ENCODE peak calls at places on chromosomes 3 and 15, in five cellular contexts. X is cardiac fibroblast, Z is IMR-90, A is AG04450, F is fibroblast of lung. N is an unnamed sample.

GRCh38 chr3:171365489-171365888 is 94.7 kb downstream of the TNIK start:
- DNase-seq in X (peak; percentile 45), Z (no peak), F (no peak), A (no peak), N (peak; percentile 46)

GRCh38 chr3:62446337-62446940 is 73.1 kb upstream of the FEZF2 start:
- DNase-seq in A (no peak), F (no peak), Z (no peak), X (no peak), N (no peak)

GRCh38 chr15:68210409-68210756 is 5.3 kb upstream of the CALML4 start:
- DNase-seq in A (no peak), F (no peak), X (no peak), Z (no peak), N (no peak)

GRCh38 chr15:88661766-88662556 is 23.1 kb downstream of the ISG20 start:
- DNase-seq in A (no peak), F (peak; percentile 55), X (no peak), Z (peak; percentile 56), N (peak; percentile 42)

GRCh38 chr3:144645300-144645699 is 673.7 kb downstream of the DIPK2A start:
- DNase-seq in Z (no peak), X (no peak), F (no peak), A (no peak), N (no peak)

GRCh38 chr3:38738630-38739395 is 77.2 kb downstream of the SCN10A start:
- DNase-seq in F (peak; percentile 41), Z (peak; percentile 28), X (peak; percentile 52), A (no peak), N (peak; percentile 19)

GRCh38 chr3:188389711-188390346 is 235.9 kb downstream of the LPP start:
- DNase-seq in Z (no peak), F (no peak), X (no peak), A (no peak), N (no peak)

GRCh38 chr3:115655761-115656282 is 32.5 kb downstream of the GAP43 start:
- DNase-seq in Z (no peak), A (no peak), F (no peak), X (no peak), N (no peak)

GRCh38 chr3:181695661-181696491 is 15.8 kb upstream of the SOX2 start:
- DNase-seq in A (no peak), X (no peak), Z (no peak), F (no peak), N (no peak)

DNA sequence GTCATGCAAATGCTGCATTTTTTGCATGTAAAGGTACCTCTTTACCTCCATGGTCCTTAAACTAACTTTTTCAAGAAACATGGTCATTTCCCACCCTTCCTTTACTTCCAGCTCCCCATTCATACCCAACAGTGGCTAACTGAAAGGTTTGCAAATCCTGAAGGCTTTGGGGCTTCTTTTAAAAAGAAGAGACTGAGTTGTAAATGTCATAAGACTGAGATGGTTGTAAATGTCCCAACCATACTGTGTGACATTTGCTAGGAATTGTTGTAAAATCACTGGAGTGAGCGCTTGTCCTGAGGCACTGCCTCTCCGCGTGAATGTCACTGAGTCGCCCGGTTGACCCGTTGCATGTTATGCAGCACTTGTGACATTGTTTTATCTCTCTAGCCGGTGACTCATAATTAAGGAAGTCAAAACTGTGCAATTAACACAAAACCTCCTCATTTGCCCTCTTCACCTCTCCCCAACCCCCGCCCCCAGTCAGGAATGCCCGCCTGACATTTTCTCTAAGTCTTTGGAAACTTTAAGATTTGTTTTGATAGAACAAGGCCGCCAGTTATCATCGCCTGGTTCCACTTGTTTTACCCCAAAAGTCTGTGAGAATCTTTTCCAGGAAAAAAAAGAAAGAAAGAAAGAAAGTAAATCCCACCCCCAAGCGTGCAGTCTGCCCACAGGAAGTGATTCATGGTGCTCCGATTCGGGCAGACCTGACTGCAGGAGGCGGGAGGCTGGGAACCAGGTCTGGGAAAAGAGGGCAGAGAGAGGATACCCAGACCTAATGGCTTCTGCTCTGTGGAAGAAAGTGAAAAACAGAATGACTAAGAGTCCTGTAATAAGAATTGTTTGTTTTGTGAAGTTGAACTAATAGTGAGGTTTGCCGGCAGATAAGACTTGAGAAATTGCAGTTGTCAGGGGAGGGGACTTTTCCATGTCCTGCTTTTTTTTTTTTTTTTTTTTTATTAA is 84.7 kb downstream of the SMAD3 start:
- DNase-seq in Z (peak; percentile 99), F (peak; percentile 98), X (peak; percentile 98), A (peak; percentile 97), N (peak; percentile 96)
- H3K4me3 ChIP-seq in Z (no peak overlapping the region), F (peak overlapping the region; percentile 1), X (no peak overlapping the region), A (peak overlapping the region; percentile 15), N (peak overlapping the region; percentile 31)

DNA sequence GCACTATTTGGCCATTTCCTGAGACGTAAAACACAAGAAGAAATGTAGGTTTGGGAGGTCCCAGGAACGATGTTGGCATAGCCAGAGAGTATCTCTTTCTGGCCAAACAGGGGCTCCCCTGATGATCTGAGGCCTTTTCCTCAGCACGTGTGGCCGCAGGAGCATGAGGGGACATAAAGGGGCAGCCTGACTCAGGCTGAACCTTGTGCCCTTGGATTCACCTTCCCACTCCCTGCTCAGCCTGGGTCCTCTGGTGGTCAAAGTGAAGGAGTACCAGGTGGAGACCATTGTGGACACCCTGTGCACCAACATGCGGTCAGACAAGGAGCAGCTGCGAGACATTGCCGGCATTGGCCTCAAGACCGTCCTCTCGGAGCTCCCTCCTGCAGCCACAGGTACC is 10.6 kb downstream of the CAND2 start:
- DNase-seq in F (no peak), X (no peak), Z (no peak), A (no peak), N (no peak)
- TF ChIP-seq CTCF in F (no peak), X (no peak), Z (no peak), A (peak; percentile 8), N (no peak)

GRCh38 chr15:77071338-77072223 is 672 bp upstream of the TSPAN3 start:
- DNase-seq in F (peak; percentile 32), X (no peak), A (no peak), Z (no peak), N (peak; percentile 68)
- H3K4me3 ChIP-seq in F (peak overlapping the region; percentile 80), X (no peak overlapping the region), A (no peak overlapping the region), Z (no peak overlapping the region), N (peak overlapping the region; percentile 76)

DNA sequence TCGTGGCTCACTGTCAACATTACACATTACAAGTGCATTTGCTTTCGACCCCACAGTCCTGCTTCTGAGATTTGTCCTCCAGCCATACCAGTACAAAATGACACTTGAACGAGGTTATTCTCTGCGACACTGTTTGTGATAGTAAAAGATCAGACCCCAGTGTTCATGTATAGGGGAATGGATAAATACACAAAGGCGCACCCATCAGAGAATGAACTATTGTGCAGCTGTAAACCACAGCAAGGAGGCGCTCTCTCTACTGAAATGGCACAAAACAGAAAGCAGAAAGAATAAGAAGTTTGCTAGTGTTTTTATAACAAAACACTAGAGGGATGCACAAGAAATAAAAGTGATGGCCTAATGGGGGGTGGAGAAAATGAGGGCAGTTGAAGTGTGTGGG is 4.9 kb upstream of the CHSY1 start:
- DNase-seq in Z (no peak), X (no peak), F (no peak), A (no peak), N (no peak)
- TF ChIP-seq CTCF in Z (peak; percentile 30), X (peak; percentile 38), F (peak; percentile 30), A (peak; percentile 40), N (peak; percentile 39)

GRCh38 chr3:52373676-52374075 is 57.6 kb downstream of the DNAH1 start:
- DNase-seq in A (no peak), X (no peak), F (no peak), Z (peak; percentile 1), N (peak; percentile 59)

GRCh38 chr3:52374173-52374572 is 58.1 kb downstream of the DNAH1 start:
- DNase-seq in X (no peak), F (no peak), A (no peak), Z (no peak), N (no peak)

GRCh38 chr3:52367891-52368880 is 52.1 kb downstream of the DNAH1 start:
- DNase-seq in A (no peak), Z (no peak), F (no peak), X (no peak), N (no peak)

DNA sequence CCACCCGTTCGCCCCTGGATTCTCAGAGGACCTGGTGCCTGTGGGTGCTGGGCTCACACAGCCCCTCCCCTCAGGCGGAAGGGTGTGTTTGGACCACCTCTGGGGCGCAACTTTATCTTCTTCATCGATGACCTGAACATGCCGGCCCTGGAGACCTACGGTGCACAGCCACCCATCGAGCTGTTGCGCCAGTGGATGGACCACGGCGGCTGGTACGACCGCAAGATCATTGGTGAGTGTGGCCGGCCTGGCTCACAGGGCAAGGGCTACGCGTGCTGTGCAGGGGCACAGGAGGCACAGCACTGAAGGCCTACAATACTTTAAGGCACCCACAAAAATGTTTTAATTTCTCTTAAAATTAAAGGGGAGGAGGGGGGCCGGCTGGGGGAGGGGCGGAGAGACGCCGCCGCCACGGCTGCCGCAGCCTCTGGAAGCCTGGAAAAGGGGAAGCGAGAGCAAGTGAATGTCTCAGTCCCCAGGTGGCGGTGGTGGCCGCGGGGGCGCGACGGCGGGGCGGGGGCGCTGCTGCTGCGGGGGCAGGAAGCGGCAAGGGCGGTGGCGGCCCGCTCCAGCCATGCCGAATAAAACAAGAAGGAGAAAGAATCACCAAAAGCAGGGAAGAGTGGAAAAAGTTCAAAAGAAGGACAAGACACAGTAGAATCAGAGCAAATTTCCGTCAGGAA is 56.8 kb downstream of the DNAH1 start:
- DNase-seq in Z (no peak), A (no peak), X (no peak), F (no peak), N (no peak)
- H3K4me3 ChIP-seq in Z (peak overlapping the region; percentile 27), A (no peak overlapping the region), X (no peak overlapping the region), F (peak overlapping the region; percentile 25), N (peak overlapping the region; percentile 32)

DNA sequence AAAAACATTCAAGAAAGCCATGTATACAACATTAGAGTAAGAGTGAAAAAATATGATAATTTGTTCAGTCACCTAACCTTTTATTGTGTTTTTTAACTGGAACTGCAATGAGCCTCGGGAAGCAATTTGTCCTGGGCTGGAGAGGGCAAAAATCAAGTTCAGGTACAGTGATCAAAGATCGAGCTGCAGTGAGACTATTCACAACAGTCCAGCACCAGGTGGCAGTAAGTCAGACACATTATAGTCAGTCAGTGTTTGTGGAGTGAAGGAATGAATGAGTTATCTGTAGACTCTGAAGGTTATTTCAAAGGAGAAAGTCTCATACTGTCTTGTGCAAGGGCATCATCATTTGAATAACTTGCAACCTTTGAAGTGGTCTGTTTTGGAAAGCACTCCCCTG is 116.6 kb downstream of the CHDH start:
- DNase-seq in Z (no peak), X (no peak), A (no peak), F (no peak), N (peak; percentile 4)
- TF ChIP-seq CTCF in Z (no peak), X (no peak), A (peak; percentile 5), F (no peak), N (peak; percentile 35)

DNA sequence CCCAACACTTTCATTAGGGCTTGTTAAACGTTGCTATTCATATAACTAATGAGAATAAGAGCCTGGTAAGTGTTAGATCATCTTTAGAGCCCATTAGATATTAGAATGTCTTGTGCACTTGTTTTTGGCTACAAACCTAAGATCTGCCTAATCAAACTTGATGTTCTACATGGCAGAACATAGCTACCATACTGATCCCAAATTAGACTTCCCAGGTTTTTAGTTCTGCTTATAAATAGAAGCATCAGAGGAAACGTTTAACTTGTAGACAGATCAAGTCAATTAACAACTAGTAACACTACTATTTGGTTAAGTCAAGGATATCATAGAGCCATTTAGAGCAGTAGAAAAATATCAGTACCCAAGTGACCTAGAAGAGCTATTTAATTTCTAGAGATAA is 11.7 kb upstream of the KPNA4 start:
- DNase-seq in F (no peak), A (no peak), Z (no peak), X (no peak), N (no peak)
- H3K4me3 ChIP-seq in F (no peak overlapping the region), A (no peak overlapping the region), Z (no peak overlapping the region), X (no peak overlapping the region), N (no peak overlapping the region)

DNA sequence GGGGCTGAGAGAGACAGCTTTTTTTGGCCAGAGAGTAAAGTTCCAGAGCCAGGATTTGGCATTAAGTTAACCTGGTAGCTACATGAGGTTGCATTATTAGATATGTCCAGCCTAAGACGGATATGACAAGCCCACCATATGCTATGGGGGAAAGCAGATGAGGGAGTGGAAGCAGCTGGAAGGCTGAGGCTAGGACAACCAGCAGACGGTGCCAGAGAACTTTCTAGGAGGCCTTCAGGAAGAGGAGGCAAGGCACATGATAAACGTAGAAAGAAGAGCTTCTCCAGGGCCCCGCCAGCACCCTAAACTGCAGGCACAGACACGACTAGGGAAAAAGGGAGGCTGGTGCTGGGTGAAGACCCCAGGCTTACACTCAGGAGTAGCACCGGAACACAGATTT is 87.0 kb downstream of the CTNNB1 start:
- DNase-seq in Z (no peak), X (no peak), A (no peak), F (no peak), N (no peak)
- TF ChIP-seq CTCF in Z (no peak), X (no peak), A (peak; percentile 16), F (no peak), N (peak; percentile 13)

N was measured in AG10803.